ENCODE peak calls at places on chromosomes 3 and 15, in nine cellular contexts. B is Peyer's patch, O is osteoblast, R is HCT116, J is adrenal gland, G is H9, Z is left ventricle myocardium inferior, V is pancreas, T is tibial artery. W is an unnamed sample.

GRCh38 chr3:42701371-42702065 is 1.1 kb downstream of the HHATL start:
- DNase-seq in Z (peak), J (no peak), O (peak), V (no peak), B (peak), T (peak), G (peak), R (no peak), W (peak)

GRCh38 chr15:60620707-60621106 is 141.8 kb upstream of the ICE2 start:
- DNase-seq in Z (no peak), O (no peak), T (peak), V (no peak), B (peak), G (peak), R (no peak), J (peak), W (no peak)

GRCh38 chr3:54949491-54950044 is 21.7 kb upstream of the LRTM1 start:
- DNase-seq in B (no peak), G (no peak), R (no peak), T (no peak), O (no peak), Z (no peak), J (no peak), V (no peak), W (no peak)

GRCh38 chr3:52289338-52289746 is 1.7 kb downstream of the GLYCTK start:
- DNase-seq in V (peak), R (no peak), G (no peak), B (peak), J (no peak), Z (no peak), O (no peak), T (no peak), W (no peak)

GRCh38 chr15:62957130-62957529 is 85.4 kb upstream of the TPM1 start:
- DNase-seq in Z (no peak), O (peak), J (no peak), B (no peak), G (no peak), V (no peak), R (no peak), T (no peak), W (no peak)

GRCh38 chr15:29571728-29572454 is 250.4 kb downstream of the TJP1 start:
- DNase-seq in Z (no peak), T (no peak), G (no peak), V (no peak), J (peak), B (no peak), O (peak), R (no peak), W (no peak)

GRCh38 chr15:65862682-65863081 is 6.6 kb upstream of the RAB11A start:
- DNase-seq in R (peak), T (no peak), G (peak), Z (no peak), B (peak), J (peak), V (no peak), O (peak), W (peak)

GRCh38 chr15:84909782-84910181 is 25.3 kb downstream of the SLC28A1 start:
- DNase-seq in T (no peak), Z (no peak), O (no peak), J (no peak), R (no peak), B (no peak), V (peak), G (no peak), W (no peak)

GRCh38 chr3:31531992-31532586 is 636 bp upstream of the STT3B start:
- DNase-seq in V (peak), Z (peak), G (peak), O (peak), B (peak), T (peak), J (peak), R (peak), W (peak)
- TF ChIP-seq CTCF in V (no peak), Z (no peak), G (no peak), O (no peak), B (peak), T (no peak), J (peak), R (no peak), W (no peak)

GRCh38 chr3:155271343-155271613 is 22.2 kb downstream of the STRIT1 start:
- DNase-seq in V (no peak), B (no peak), Z (no peak), R (no peak), J (no peak), G (no peak), T (no peak), O (no peak), W (no peak)

GRCh38 chr3:155270063-155270462 is 23.4 kb downstream of the STRIT1 start:
- DNase-seq in O (no peak), Z (no peak), R (no peak), T (no peak), G (no peak), B (no peak), V (no peak), J (no peak), W (no peak)

GRCh38 chr3:155270485-155271342 is 22.8 kb downstream of the STRIT1 start:
- DNase-seq in G (peak), T (no peak), B (no peak), Z (no peak), O (no peak), J (no peak), R (no peak), V (no peak), W (no peak)
- H3K27ac ChIP-seq in G (no peak), T (no peak), B (no peak), Z (no peak), O (no peak), J (no peak), R (peak), V (no peak), W (no peak)

GRCh38 chr3:122305818-122306621 is 19.0 kb upstream of the CSTA start:
- DNase-seq in T (no peak), B (peak), R (peak), O (no peak), Z (no peak), V (no peak), J (peak), G (peak), W (no peak)
- TF ChIP-seq CTCF in T (no peak), B (peak), R (peak), O (peak), Z (no peak), V (no peak), J (peak), G (peak), W (no peak)

DNA sequence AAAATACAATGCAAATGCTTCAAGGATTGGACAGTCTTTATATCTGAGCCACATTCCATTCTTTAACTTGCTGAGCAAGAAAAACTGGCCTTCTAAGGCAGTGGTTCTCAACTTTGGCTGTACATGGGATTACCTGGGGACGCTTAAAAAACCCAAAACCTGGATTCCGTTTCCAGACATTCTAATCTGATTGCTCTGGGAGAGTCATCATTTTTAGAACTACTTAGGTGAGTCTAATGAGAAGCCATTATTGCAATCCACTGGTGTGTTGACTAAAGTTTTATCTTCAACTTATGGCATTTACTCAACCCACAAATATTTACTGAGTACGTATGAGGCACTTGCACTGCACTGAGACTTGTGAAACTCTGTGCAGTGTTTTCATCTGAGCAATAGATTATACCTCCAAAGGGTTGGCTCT is 195.7 kb upstream of the ATP11B start:
- DNase-seq in J (no peak), T (no peak), O (no peak), V (no peak), G (no peak), R (no peak), B (no peak), Z (no peak), W (no peak)
- H3K27ac ChIP-seq in J (no peak), T (no peak), O (no peak), V (no peak), G (no peak), R (no peak), B (no peak), Z (no peak), W (no peak)

DNA sequence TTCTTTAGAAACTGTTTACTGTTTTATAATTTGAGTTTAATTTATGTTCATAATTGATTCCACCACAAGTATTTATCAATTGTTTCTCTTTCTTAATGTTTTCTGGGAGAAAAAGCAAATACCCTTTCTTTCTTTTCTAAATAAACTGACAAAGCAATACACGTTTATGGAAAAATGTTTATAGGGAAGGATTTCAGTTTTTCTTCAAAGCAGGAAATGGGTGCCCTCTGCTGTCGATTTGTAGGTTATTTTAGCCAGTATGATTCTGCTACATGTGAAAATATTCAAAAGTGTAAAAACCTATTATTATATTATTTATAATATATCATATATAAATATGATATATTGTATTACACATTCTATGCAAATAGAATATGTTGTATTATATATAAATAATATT is 921.0 kb upstream of the ROBO1 start:
- DNase-seq in B (no peak), T (no peak), V (no peak), O (no peak), R (no peak), J (no peak), G (no peak), Z (no peak), W (no peak)
- TF ChIP-seq CTCF in B (peak), T (peak), V (no peak), O (no peak), R (no peak), J (peak), G (peak), Z (peak), W (no peak)

GRCh38 chr3:16264174-16264707 is 502 bp downstream of the DPH3 start:
- DNase-seq in J (no peak), V (no peak), Z (no peak), R (no peak), G (no peak), B (no peak), O (peak), T (no peak), W (no peak)

GRCh38 chr3:16265455-16265786 is 409 bp downstream of the OXNAD1 start:
- DNase-seq in G (no peak), V (no peak), O (no peak), B (no peak), T (no peak), J (no peak), Z (no peak), R (no peak), W (no peak)

GRCh38 chr3:16264708-16265454 is at the start of the genes DPH3 and OXNAD1:
- DNase-seq in V (peak), T (peak), B (peak), R (peak), O (peak), G (peak), Z (peak), J (peak), W (peak)

GRCh38 chr3:16270855-16271254 is 5.8 kb downstream of the OXNAD1 start:
- DNase-seq in G (no peak), O (no peak), R (no peak), Z (no peak), T (no peak), V (no peak), J (no peak), B (no peak), W (no peak)

DNA sequence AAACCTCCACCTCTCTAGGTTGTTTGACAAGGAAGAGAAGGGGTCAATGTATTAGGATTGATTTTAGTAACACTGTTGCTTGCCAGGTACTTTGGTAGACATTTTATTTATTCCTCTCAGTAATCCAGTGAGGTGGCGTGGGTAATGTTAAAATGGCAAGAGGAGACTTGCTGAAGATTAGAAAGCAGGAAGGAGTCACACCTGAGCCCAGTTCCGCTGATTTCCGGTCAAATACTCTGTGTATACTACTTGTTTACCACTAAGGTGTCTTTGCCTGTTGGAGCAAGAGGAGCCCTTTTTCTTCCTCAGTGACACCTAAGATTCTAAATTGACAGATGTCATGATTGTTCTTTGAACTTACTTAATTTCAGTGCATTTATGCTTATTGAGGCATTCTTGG is 1.7 kb downstream of the OXNAD1 start:
- DNase-seq in V (no peak), B (no peak), R (no peak), J (no peak), O (no peak), Z (no peak), T (no peak), G (no peak), W (no peak)
- H3K27ac ChIP-seq in V (no peak), B (peak), R (no peak), J (no peak), O (no peak), Z (peak), T (no peak), G (no peak), W (no peak)

W was measured in CD4-positive, alpha-beta T cell.